ENCODE peak calls at places on chromosomes 11 and 22, in five cellular contexts. W, E, A, K and U are unnamed samples.

GRCh38 chr11:86408845-86409244 is 34.2 kb downstream of the CCDC81 start:
- DNase-seq in W (no peak), E (no peak), A (no peak), K (no peak), U (no peak)

GRCh38 chr11:128761339-128761738 is 67.5 kb downstream of the FLI1 start:
- DNase-seq in W (no peak), E (no peak), A (no peak), K (no peak), U (no peak)

GRCh38 chr22:27004434-27004833 is 347.0 kb downstream of the MIAT start:
- DNase-seq in W (no peak), E (peak; percentile 52), A (no peak), K (no peak), U (no peak)

GRCh38 chr11:64268687-64269379 is 15.6 kb downstream of the BAD start:
- DNase-seq in W (no peak), E (peak; percentile 80), A (peak; percentile 76), K (peak; percentile 83), U (peak; percentile 67)

GRCh38 chr11:75946531-75947530 is 131.8 kb downstream of the UVRAG start:
- DNase-seq in W (no peak), E (peak; percentile 31), A (no peak), K (peak; percentile 92), U (peak; percentile 22)

GRCh38 chr22:38949889-38950405 is 7.5 kb upstream of the APOBEC3A start:
- DNase-seq in W (no peak), E (no peak), A (no peak), K (no peak), U (no peak)

GRCh38 chr11:95149659-95150294 is 60.1 kb downstream of the ENDOD1 start:
- DNase-seq in W (peak; percentile 79), E (peak; percentile 68), A (peak; percentile 56), K (no peak), U (peak; percentile 45)

GRCh38 chr11:64344160-64344559 is 4.2 kb downstream of the CCDC88B start:
- DNase-seq in W (no peak), E (no peak), A (no peak), K (no peak), U (no peak)

GRCh38 chr11:28833670-28834069 is 725.5 kb downstream of the METTL15 start:
- DNase-seq in W (no peak), E (no peak), A (no peak), K (no peak), U (peak; percentile 82)

GRCh38 chr11:108732395-108732794 is 67.5 kb downstream of the DDX10 start:
- DNase-seq in W (no peak), E (no peak), A (no peak), K (peak; percentile 83), U (no peak)

GRCh38 chr22:47030881-47031627 is 268.6 kb downstream of the TBC1D22A start:
- DNase-seq in W (no peak), E (no peak), A (no peak), K (no peak), U (no peak)

GRCh38 chr22:28911279-28911640 is 27.9 kb downstream of the ZNRF3 start:
- DNase-seq in W (no peak), E (no peak), A (no peak), K (no peak), U (peak; percentile 28)

GRCh38 chr11:110184974-110185597 is 91.9 kb downstream of the ZC3H12C start:
- DNase-seq in W (no peak), E (no peak), A (no peak), K (no peak), U (peak; percentile 45)

GRCh38 chr11:75283391-75283931 is 42.9 kb downstream of the TPBGL start:
- DNase-seq in W (no peak), E (no peak), A (no peak), K (no peak), U (no peak)

GRCh38 chr22:39926175-39927152 is 25.6 kb downstream of the GRAP2 start:
- DNase-seq in W (no peak), E (no peak), A (no peak), K (no peak), U (no peak)

GRCh38 chr11:128627666-128628342 is 40.4 kb upstream of the ETS1 start:
- DNase-seq in W (no peak), E (no peak), A (peak; percentile 43), K (no peak), U (no peak)

GRCh38 chr11:6129634-6130033 is 22.1 kb downstream of the OR56B4 start:
- DNase-seq in W (no peak), E (no peak), A (no peak), K (no peak), U (no peak)
- H2BK12ac ChIP-seq in W (no peak overlapping the region), E (no peak overlapping the region), A (no peak overlapping the region), K (no peak overlapping the region), U (no peak overlapping the region)

GRCh38 chr11:73217131-73217809 is 811 bp upstream of the P2RY2 start:
- DNase-seq in W (no peak), E (no peak), A (no peak), K (no peak), U (no peak)
- H3K27ac ChIP-seq in W (no peak overlapping the region), E (no peak overlapping the region), A (no peak overlapping the region), K (no peak overlapping the region), U (no peak overlapping the region)

GRCh38 chr22:21447694-21448402 is 19.3 kb upstream of the TMEM191C start:
- DNase-seq in W (no peak), E (peak; percentile 63), A (peak; percentile 69), K (no peak), U (no peak)
- H2BK12ac ChIP-seq in W (no peak overlapping the region), E (no peak overlapping the region), A (no peak overlapping the region), K (no peak overlapping the region), U (no peak overlapping the region)

DNA sequence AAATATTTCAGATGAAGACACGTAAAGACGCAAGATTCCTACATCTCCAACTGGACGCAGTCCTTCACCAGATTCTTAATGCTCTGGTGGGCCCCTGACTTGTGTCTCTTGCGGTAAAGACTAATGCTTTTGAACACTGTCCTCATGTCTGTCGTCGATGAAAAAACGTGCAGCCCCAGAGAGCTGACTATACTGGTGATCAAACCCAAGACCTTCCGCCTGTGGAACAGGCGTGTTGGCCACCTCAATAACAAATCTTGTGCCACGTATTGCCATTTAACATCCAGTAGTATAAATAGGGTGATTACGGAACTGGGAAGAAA is 45.5 kb downstream of the OR4D9 start:
- DNase-seq in W (no peak), E (peak; percentile 40), A (no peak), K (no peak), U (peak; percentile 85)
- H3K27ac ChIP-seq in W (peak overlapping the region; percentile 21), E (no peak overlapping the region), A (no peak overlapping the region), K (no peak overlapping the region), U (peak overlapping the region; percentile 55)

DNA sequence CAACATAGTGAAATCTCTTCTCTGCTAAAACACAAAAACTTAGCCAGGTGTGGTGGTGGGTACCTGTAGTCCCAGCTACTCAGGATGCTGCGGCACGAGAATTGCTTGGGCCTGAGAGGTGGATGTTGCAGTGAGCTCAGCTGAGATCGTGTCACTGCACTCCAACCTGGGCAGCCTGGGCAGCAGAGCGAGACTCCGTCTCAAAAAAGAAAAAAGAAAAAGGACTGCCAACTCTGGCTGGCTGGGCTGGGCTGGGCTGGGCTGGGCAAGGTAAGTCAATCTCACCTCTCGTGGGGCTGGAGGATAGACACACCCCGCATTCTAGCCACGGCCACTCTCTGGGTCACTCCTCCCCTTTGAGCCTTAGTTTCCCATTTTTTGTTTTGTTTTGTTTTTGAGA is 26.9 kb downstream of the TEF start:
- DNase-seq in W (no peak), E (no peak), A (no peak), K (no peak), U (no peak)
- H2BK12ac ChIP-seq in W (no peak overlapping the region), E (no peak overlapping the region), A (no peak overlapping the region), K (no peak overlapping the region), U (no peak overlapping the region)